ENCODE peak calls at places on chromosomes 12 and 14, in seven cellular contexts. W is heart left ventricle, I is coronary artery, Z is cardiac muscle cell, Y is pancreas, V is WERI-Rb-1, F is uterus. S is an unnamed sample.

GRCh38 chr14:50874842-50875241 is 3.0 kb downstream of the ABHD12B start:
- DNase-seq in W (no peak), Z (no peak), Y (no peak), F (no peak), V (no peak), I (no peak), S (no peak)

GRCh38 chr14:49492151-49492550 is 94.0 kb downstream of the RPS29 start:
- DNase-seq in I (no peak), W (no peak), V (no peak), F (no peak), Y (no peak), Z (no peak), S (no peak)

GRCh38 chr14:105700622-105701288 is 174.4 kb downstream of the TMEM121 start:
- DNase-seq in Y (no peak), I (no peak), Z (no peak), V (no peak), W (no peak), F (no peak), S (no peak)

GRCh38 chr12:19491863-19492262 is 52.6 kb downstream of the AEBP2 start:
- DNase-seq in Z (no peak), Y (no peak), I (no peak), W (no peak), F (no peak), V (no peak), S (no peak)

GRCh38 chr14:90427848-90428426 is 31.1 kb downstream of the CALM1 start:
- DNase-seq in W (peak; percentile 38), I (no peak), F (no peak), Z (no peak), V (no peak), Y (no peak), S (no peak)

GRCh38 chr12:58416211-58416610 is 474.8 kb downstream of the ATP23 start:
- DNase-seq in Z (peak; percentile 85), V (no peak), W (no peak), Y (no peak), I (no peak), F (no peak), S (no peak)

GRCh38 chr12:89875225-89875624 is 166.6 kb upstream of the ATP2B1 start:
- DNase-seq in Y (no peak), V (no peak), I (no peak), W (no peak), Z (no peak), F (no peak), S (no peak)

GRCh38 chr12:113852695-113853490 is 113.2 kb downstream of the RBM19 start:
- DNase-seq in Y (no peak), I (no peak), W (no peak), Z (no peak), F (no peak), V (no peak), S (no peak)

GRCh38 chr12:62866451-62867082 is 68.4 kb downstream of the PPM1H start:
- DNase-seq in F (no peak), W (no peak), I (no peak), Y (no peak), Z (peak; percentile 67), V (no peak), S (no peak)

GRCh38 chr12:6056406-6057211 is 67.9 kb downstream of the VWF start:
- DNase-seq in Z (no peak), V (peak; percentile 79), W (no peak), I (no peak), F (no peak), Y (no peak), S (no peak)

GRCh38 chr12:109162551-109162950 is 46.2 kb downstream of the ACACB start:
- DNase-seq in F (no peak), Y (no peak), W (no peak), V (no peak), Z (no peak), I (no peak), S (no peak)

GRCh38 chr14:54815531-54815930 is 87.1 kb downstream of the GCH1 start:
- DNase-seq in V (peak; percentile 92), I (no peak), F (no peak), Y (no peak), W (no peak), Z (no peak), S (no peak)

GRCh38 chr14:54815016-54815415 is 87.6 kb downstream of the GCH1 start:
- DNase-seq in W (no peak), F (no peak), V (no peak), Z (peak; percentile 82), I (no peak), Y (peak; percentile 31), S (peak; percentile 46)

GRCh38 chr14:54813081-54813480 is 89.5 kb downstream of the GCH1 start:
- DNase-seq in Y (no peak), I (no peak), F (no peak), V (no peak), W (no peak), Z (no peak), S (no peak)

GRCh38 chr14:54812661-54813060 is 90.0 kb downstream of the GCH1 start:
- DNase-seq in F (no peak), Z (no peak), V (no peak), I (no peak), W (no peak), Y (no peak), S (no peak)

GRCh38 chr14:54814076-54814475 is 88.5 kb downstream of the GCH1 start:
- DNase-seq in Y (no peak), I (no peak), F (no peak), Z (no peak), V (peak; percentile 54), W (no peak), S (no peak)
- TF ChIP-seq CTCF in Y (no peak), I (no peak), F (no peak), Z (no peak), V (peak; percentile 50), W (no peak), S (peak; percentile 37)

DNA sequence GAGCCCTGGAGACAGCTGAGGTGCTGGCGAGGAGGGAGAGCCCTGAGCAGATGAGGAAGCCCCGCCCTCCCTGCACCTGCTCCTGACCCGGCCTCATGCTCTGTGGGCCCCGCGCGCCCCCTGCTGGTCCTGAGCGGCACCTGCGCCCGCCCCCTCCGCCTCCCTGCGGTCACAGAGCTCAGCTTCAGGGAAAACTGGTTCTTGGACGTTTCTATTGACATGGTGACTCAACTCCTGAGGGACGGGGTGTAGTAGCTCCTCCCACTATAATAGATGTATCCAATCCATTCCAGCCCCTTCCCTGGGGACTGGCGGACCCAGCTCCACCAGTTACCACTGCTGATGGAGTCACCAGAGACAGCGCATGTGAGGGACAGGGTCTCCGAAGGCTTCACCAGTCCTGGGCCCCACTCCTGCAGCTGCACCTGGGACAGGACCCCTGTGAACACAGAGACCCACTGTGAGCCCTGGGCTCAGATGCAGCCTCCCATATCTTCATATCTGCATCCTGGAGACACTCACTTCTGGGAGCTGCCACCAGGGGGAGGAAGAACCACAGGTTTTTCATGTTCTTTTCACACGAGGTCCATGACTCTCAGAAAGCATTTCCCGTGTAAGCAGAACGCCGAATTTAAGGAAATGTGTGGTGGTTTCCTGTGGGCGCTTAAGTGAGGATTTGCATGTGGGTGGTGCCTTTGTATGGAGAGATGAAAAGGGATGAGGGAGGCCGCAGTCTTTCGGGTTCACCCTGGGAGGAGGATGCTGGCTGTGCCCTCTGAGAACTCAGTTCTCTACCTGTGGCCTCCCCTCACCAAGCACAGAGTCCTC is 1346.5 kb downstream of the TMEM121 start:
- DNase-seq in V (peak; percentile 73), Y (peak; percentile 89), I (no peak), W (no peak), Z (no peak), F (peak; percentile 36), S (no peak)
- H3K4me3 ChIP-seq in V (no peak overlapping the region), Y (no peak overlapping the region), I (no peak overlapping the region), W (no peak overlapping the region), Z (no peak overlapping the region), F (no peak overlapping the region), S (no peak overlapping the region)

DNA sequence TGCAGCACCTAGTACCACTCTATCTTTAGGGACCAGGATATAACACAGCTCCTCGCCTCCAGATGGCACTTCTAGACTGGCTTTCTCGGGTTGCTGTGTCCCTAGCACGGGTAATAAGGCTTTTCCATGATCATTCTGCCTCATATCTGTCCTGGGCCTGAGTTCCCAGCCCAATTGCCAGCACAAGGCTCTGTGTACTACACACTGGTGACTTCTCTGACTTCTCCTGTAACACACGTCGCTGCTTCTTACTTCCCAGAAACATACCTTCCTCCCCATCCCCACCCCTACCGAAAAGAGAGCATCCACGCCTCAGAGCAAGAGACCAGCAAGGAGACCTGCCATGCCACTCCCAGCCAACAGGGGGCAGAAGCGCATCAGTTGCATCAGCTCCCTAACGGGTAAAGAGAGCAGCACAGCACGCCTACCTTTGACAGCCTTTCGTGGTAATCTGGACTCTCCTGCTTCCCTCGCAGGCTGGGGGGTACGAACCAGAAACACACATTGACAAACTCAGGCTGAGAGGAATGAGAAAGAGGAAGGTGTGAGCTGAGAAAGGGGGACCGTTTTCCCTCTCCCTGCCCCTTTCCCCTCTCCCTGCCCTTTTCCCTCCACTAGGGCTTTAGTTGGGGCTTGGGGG is 21.2 kb upstream of the ZNF740 start:
- DNase-seq in W (peak; percentile 81), V (peak; percentile 93), I (peak; percentile 87), Z (peak; percentile 86), Y (peak; percentile 79), F (peak; percentile 85), S (no peak)
- TF ChIP-seq CTCF in W (peak; percentile 91), V (peak; percentile 99), I (peak; percentile 98), Z (peak; percentile 100), Y (peak; percentile 88), F (peak; percentile 96), S (peak; percentile 99)

DNA sequence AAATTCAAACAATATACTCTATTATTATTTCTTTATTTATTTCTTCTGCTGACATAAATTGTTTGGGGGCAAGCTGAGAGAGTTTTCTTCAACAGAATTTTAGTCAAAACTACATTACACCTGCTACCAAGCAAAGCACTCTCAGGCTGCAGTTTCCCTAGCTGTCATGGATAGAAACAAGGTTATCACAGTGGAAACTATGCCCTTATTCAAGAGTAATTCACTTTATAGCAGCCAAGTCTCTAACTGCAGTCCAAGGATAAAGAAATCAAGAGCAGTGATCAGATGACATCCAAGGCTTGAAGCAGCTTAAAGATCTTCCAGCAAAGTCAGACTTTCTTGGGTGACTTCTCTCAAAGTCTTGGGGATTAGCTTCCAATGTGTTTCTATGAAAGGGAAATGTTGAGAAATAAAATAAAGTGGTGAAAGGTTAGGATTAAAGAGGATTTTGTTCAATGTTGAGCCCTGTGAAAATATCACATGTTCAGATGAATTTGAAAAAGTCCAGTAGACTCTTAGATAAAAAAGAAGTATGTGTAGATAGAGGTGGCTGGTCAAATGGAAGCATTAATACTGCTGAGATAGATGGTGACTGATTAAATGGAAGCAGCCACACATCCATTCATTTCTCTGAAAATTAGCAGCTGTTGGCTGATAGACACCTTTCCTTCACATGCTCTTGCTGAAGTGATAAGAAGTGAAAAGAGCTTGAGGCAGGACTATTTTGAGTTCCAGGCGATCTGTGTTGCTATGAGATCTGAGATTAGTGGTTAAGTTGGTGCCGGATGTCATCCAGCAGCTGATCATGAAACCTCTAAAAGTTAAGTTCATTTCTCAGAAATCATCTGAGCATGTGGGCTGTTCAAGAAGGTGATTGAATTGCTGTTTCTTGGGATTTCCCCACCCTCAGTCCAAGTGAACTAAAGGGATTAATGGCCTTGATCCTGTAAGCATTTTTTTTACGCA is 257.8 kb upstream of the BTG1 start:
- DNase-seq in Y (no peak), F (no peak), I (no peak), V (peak; percentile 9), W (no peak), Z (no peak), S (peak; percentile 53)
- H3K4me3 ChIP-seq in Y (no peak overlapping the region), F (no peak overlapping the region), I (no peak overlapping the region), V (no peak overlapping the region), W (no peak overlapping the region), Z (no peak overlapping the region), S (no peak overlapping the region)